ENCODE peak calls at places on chromosomes 16 and 17, in five cellular contexts. G is CD4-positive, alpha-beta T cell; C is GM23338; F is NCI-H1694 treated with DMSO at 0.1 percent for 48 hours; H is kidney. S is an unnamed sample.

GRCh38 chr16:30127994-30128393 is 5.0 kb upstream of the MAPK3 start:
- DNase-seq in F (no peak), C (no peak), H (no peak), G (no peak), S (no peak)

GRCh38 chr16:88864099-88864498 is 2.4 kb downstream of the PABPN1L start:
- DNase-seq in G (no peak), H (no peak), F (no peak), C (no peak), S (no peak)

GRCh38 chr17:37481001-37481665 is 8.6 kb upstream of the DUSP14 start:
- DNase-seq in G (no peak), H (no peak), F (no peak), C (no peak), S (no peak)

GRCh38 chr16:496097-496886 is 31.2 kb upstream of the CAPN15 start:
- DNase-seq in F (no peak), G (no peak), C (no peak), H (no peak), S (no peak)

GRCh38 chr16:5607169-5607568 is 509.6 kb upstream of the EEF2KMT start:
- DNase-seq in C (no peak), H (no peak), F (no peak), G (no peak), S (no peak)

GRCh38 chr17:42744283-42744805 is 496 bp downstream of the EZH1 start:
- DNase-seq in H (peak), G (peak), C (peak), F (peak), S (no peak)

GRCh38 chr16:58243528-58244004 is 45.7 kb upstream of the CSNK2A2 start:
- DNase-seq in G (no peak), H (no peak), C (peak), F (no peak), S (peak)

GRCh38 chr16:89565506-89566372 is 5.3 kb downstream of the RPL13 start:
- DNase-seq in F (no peak), C (peak), H (peak), G (peak), S (peak)

GRCh38 chr17:66331038-66331816 is 28.8 kb downstream of the PRKCA start:
- DNase-seq in H (no peak), C (no peak), G (no peak), F (no peak), S (no peak)

GRCh38 chr16:24977673-24978065 is 37.5 kb downstream of the ARHGAP17 start:
- DNase-seq in G (no peak), C (peak), H (no peak), F (no peak), S (no peak)

GRCh38 chr17:33868899-33869298 is 386.2 kb upstream of the CCL2 start:
- DNase-seq in F (no peak), G (no peak), H (no peak), C (no peak), S (peak)

GRCh38 chr16:1772362-1772907 is at the start of gene EME2:
- DNase-seq in H (no peak), F (peak), G (peak), C (no peak), S (no peak)

GRCh38 chr16:83113811-83114210 is 487.0 kb downstream of the CDH13 start:
- DNase-seq in F (no peak), H (no peak), G (no peak), C (no peak), S (no peak)

GRCh38 chr17:55219939-55220338 is 44.8 kb upstream of the HLF start:
- DNase-seq in C (no peak), G (no peak), H (no peak), F (peak), S (no peak)

GRCh38 chr17:17166446-17166845 is 39.7 kb downstream of the PLD6 start:
- DNase-seq in H (no peak), G (no peak), C (no peak), F (no peak), S (no peak)

GRCh38 chr16:21169249-21169981 is 10.9 kb downstream of the LDAF1 start:
- DNase-seq in H (no peak), G (no peak), F (no peak), C (no peak), S (no peak)

GRCh38 chr16:50740747-50741146 is 1.1 kb upstream of the CYLD start:
- DNase-seq in C (no peak), G (no peak), F (no peak), H (no peak), S (no peak)

GRCh38 chr16:525520-526180 is 1.9 kb upstream of the CAPN15 start:
- DNase-seq in F (no peak), H (peak), G (peak), C (no peak), S (no peak)

GRCh38 chr16:88768041-88768876 is 16.8 kb downstream of the PIEZO1 start:
- DNase-seq in G (no peak), C (no peak), F (no peak), H (peak), S (no peak)

GRCh38 chr16:24717411-24717810 is 12.0 kb upstream of the TNRC6A start:
- DNase-seq in C (no peak), H (no peak), F (no peak), G (no peak), S (no peak)

S was measured in endodermal cell.